ENCODE peak calls at places on chromosomes 4 and X, in eight cellular contexts. G, C, V, E, H, R, X and M are unnamed samples.

GRCh38 chr4:112895785-112896184 is 153.7 kb upstream of the ANK2 start:
- DNase-seq in G (peak), C (no peak), V (peak), E (peak), H (no peak), R (peak), X (no peak), M (no peak)

GRCh38 chr4:182246401-182247205 is 3.4 kb downstream of the TENM3 start:
- DNase-seq in G (peak), C (no peak), V (peak), E (no peak), H (no peak), R (no peak), X (no peak), M (no peak)

GRCh38 chr4:8656185-8656517 is 63.6 kb downstream of the CPZ start:
- DNase-seq in G (no peak), C (no peak), V (no peak), E (no peak), H (no peak), R (no peak), X (no peak), M (no peak)

GRCh38 chr4:128288689-128289106 is 1.1 kb upstream of the PGRMC2 start:
- DNase-seq in G (no peak), C (no peak), V (peak), E (no peak), H (peak), R (peak), X (no peak), M (no peak)

GRCh38 chrX:119502727-119503483 is 34.7 kb downstream of the SLC25A5 start:
- DNase-seq in G (peak), C (no peak), V (no peak), E (no peak), H (peak), R (peak), X (peak), M (peak)

GRCh38 chrX:11137543-11138139 is 26.5 kb downstream of the HCCS start:
- DNase-seq in G (peak), C (no peak), V (peak), E (no peak), H (peak), R (peak), X (no peak), M (no peak)

GRCh38 chrX:120299928-120300327 is 11.3 kb downstream of the TMEM255A start:
- DNase-seq in G (no peak), C (no peak), V (peak), E (peak), H (no peak), R (no peak), X (no peak), M (peak)

GRCh38 chr4:82739292-82740190 is 59.1 kb downstream of the SCD5 start:
- DNase-seq in G (peak), C (no peak), V (peak), E (peak), H (no peak), R (peak), X (peak), M (no peak)

GRCh38 chr4:52594961-52595360 is 64.1 kb downstream of the USP46 start:
- DNase-seq in G (no peak), C (no peak), V (no peak), E (no peak), H (no peak), R (no peak), X (no peak), M (no peak)

GRCh38 chr4:37441231-37442061 is 196.9 kb downstream of the NWD2 start:
- DNase-seq in G (peak), C (no peak), V (no peak), E (no peak), H (peak), R (no peak), X (no peak), M (no peak)

GRCh38 chr4:83751336-83751949 is 215.5 kb downstream of the GPAT3 start:
- DNase-seq in G (no peak), C (no peak), V (no peak), E (no peak), H (peak), R (no peak), X (no peak), M (no peak)

GRCh38 chr4:153555730-153556440 is 89.7 kb downstream of the TMEM131L start:
- DNase-seq in G (no peak), C (no peak), V (no peak), E (no peak), H (no peak), R (no peak), X (no peak), M (no peak)

GRCh38 chr4:147768113-147768512 is 36.2 kb downstream of the ARHGAP10 start:
- DNase-seq in G (no peak), C (no peak), V (peak), E (no peak), H (peak), R (no peak), X (no peak), M (no peak)

GRCh38 chr4:169070071-169070894 is 60.2 kb upstream of the CBR4 start:
- DNase-seq in G (peak), C (no peak), V (no peak), E (peak), H (peak), R (no peak), X (peak), M (peak)

GRCh38 chr4:1305781-1306455 is 16.2 kb downstream of the MAEA start:
- DNase-seq in G (no peak), C (no peak), V (no peak), E (no peak), H (peak), R (no peak), X (no peak), M (no peak)

GRCh38 chr4:10098770-10099139 is 17.8 kb downstream of the WDR1 start:
- DNase-seq in G (no peak), C (no peak), V (peak), E (no peak), H (no peak), R (no peak), X (no peak), M (no peak)

GRCh38 chrX:55717521-55718497 is at the start of gene RRAGB:
- DNase-seq in G (peak), C (peak), V (peak), E (peak), H (peak), R (peak), X (peak), M (peak)

GRCh38 chr4:24794111-24794860 is 1.1 kb upstream of the SOD3 start:
- DNase-seq in G (peak), C (no peak), V (peak), E (no peak), H (no peak), R (no peak), X (no peak), M (no peak)

GRCh38 chrX:107304141-107304540 is 97.7 kb downstream of the DNAAF6 start:
- DNase-seq in G (no peak), C (no peak), V (no peak), E (no peak), H (no peak), R (no peak), X (no peak), M (no peak)

GRCh38 chrX:74449322-74449936 is 28.1 kb downstream of the SLC16A2 start:
- DNase-seq in G (peak), C (peak), V (no peak), E (no peak), H (peak), R (no peak), X (peak), M (peak)

GRCh38 chrX:38375888-38376287 is 23.5 kb downstream of the OTC start:
- DNase-seq in G (no peak), C (no peak), V (no peak), E (peak), H (no peak), R (peak), X (no peak), M (no peak)

GRCh38 chrX:150258463-150259430 is 104.4 kb upstream of the MAMLD1 start:
- DNase-seq in G (no peak), C (no peak), V (no peak), E (no peak), H (no peak), R (no peak), X (no peak), M (no peak)

GRCh38 chr4:139084425-139085093 is 69.0 kb downstream of the NOCT start:
- DNase-seq in G (no peak), C (no peak), V (peak), E (no peak), H (no peak), R (no peak), X (no peak), M (no peak)